ENCODE peak calls at places on chromosomes 2 and 18, in nine cellular contexts. One of them, this sample, is unnamed.

GRCh38 chr2:88692187-88692586 is 714 bp downstream of the RPIA start:
- DNase-seq in left cardiac atrium: peak; percentile 27
- DNase-seq in epithelial cell of esophagus: peak; percentile 15
- DNase-seq in stimulated activated CD8-positive, alpha-beta memory T cell treated with anti-CD3 and anti-CD28 coated beads, Interleukin-7, amount 100 ng/mL, for 48 hours: peak; percentile 12
- DNase-seq in GM03348: peak; percentile 26
- DNase-seq in Calu3: peak; percentile 3
- DNase-seq in prostate gland: no peak
- DNase-seq in effector memory CD8-positive, alpha-beta T cell: no peak
- DNase-seq in heart right ventricle: peak; percentile 13
- DNase-seq in this sample: no peak

GRCh38 chr2:72923833-72924352 is 6.6 kb downstream of the EMX1 start:
- DNase-seq in left cardiac atrium: no peak
- DNase-seq in epithelial cell of esophagus: no peak
- DNase-seq in stimulated activated CD8-positive, alpha-beta memory T cell treated with anti-CD3 and anti-CD28 coated beads, Interleukin-7, amount 100 ng/mL, for 48 hours: no peak
- DNase-seq in GM03348: peak; percentile 11
- DNase-seq in Calu3: no peak
- DNase-seq in prostate gland: no peak
- DNase-seq in effector memory CD8-positive, alpha-beta T cell: no peak
- DNase-seq in heart right ventricle: no peak
- DNase-seq in this sample: no peak

GRCh38 chr2:3595985-3596384 is 1.1 kb downstream of the COLEC11 start:
- DNase-seq in left cardiac atrium: no peak
- DNase-seq in epithelial cell of esophagus: no peak
- DNase-seq in stimulated activated CD8-positive, alpha-beta memory T cell treated with anti-CD3 and anti-CD28 coated beads, Interleukin-7, amount 100 ng/mL, for 48 hours: peak; percentile 18
- DNase-seq in GM03348: no peak
- DNase-seq in Calu3: no peak
- DNase-seq in prostate gland: no peak
- DNase-seq in effector memory CD8-positive, alpha-beta T cell: no peak
- DNase-seq in heart right ventricle: no peak
- DNase-seq in this sample: no peak

GRCh38 chr18:49723648-49724180 is 89.6 kb downstream of the ACAA2 start:
- DNase-seq in left cardiac atrium: no peak
- DNase-seq in epithelial cell of esophagus: peak; percentile 49
- DNase-seq in stimulated activated CD8-positive, alpha-beta memory T cell treated with anti-CD3 and anti-CD28 coated beads, Interleukin-7, amount 100 ng/mL, for 48 hours: peak; percentile 29
- DNase-seq in GM03348: no peak
- DNase-seq in Calu3: peak; percentile 59
- DNase-seq in prostate gland: no peak
- DNase-seq in effector memory CD8-positive, alpha-beta T cell: no peak
- DNase-seq in heart right ventricle: no peak
- DNase-seq in this sample: no peak

GRCh38 chr2:163753721-163754120 is 17.9 kb upstream of the FIGN start:
- DNase-seq in left cardiac atrium: no peak
- DNase-seq in epithelial cell of esophagus: no peak
- DNase-seq in stimulated activated CD8-positive, alpha-beta memory T cell treated with anti-CD3 and anti-CD28 coated beads, Interleukin-7, amount 100 ng/mL, for 48 hours: no peak
- DNase-seq in GM03348: no peak
- DNase-seq in Calu3: no peak
- DNase-seq in prostate gland: no peak
- DNase-seq in effector memory CD8-positive, alpha-beta T cell: no peak
- DNase-seq in heart right ventricle: no peak
- DNase-seq in this sample: no peak

GRCh38 chr2:239098288-239098970 is 250.5 kb downstream of the TWIST2 start:
- DNase-seq in left cardiac atrium: no peak
- DNase-seq in epithelial cell of esophagus: peak; percentile 51
- DNase-seq in stimulated activated CD8-positive, alpha-beta memory T cell treated with anti-CD3 and anti-CD28 coated beads, Interleukin-7, amount 100 ng/mL, for 48 hours: no peak
- DNase-seq in GM03348: peak; percentile 45
- DNase-seq in Calu3: no peak
- DNase-seq in prostate gland: no peak
- DNase-seq in effector memory CD8-positive, alpha-beta T cell: no peak
- DNase-seq in heart right ventricle: no peak
- DNase-seq in this sample: no peak

GRCh38 chr2:137050949-137051348 is 285.6 kb downstream of the THSD7B start:
- DNase-seq in left cardiac atrium: no peak
- DNase-seq in epithelial cell of esophagus: peak; percentile 46
- DNase-seq in stimulated activated CD8-positive, alpha-beta memory T cell treated with anti-CD3 and anti-CD28 coated beads, Interleukin-7, amount 100 ng/mL, for 48 hours: no peak
- DNase-seq in GM03348: peak; percentile 21
- DNase-seq in Calu3: no peak
- DNase-seq in prostate gland: no peak
- DNase-seq in effector memory CD8-positive, alpha-beta T cell: no peak
- DNase-seq in heart right ventricle: no peak
- DNase-seq in this sample: no peak

GRCh38 chr18:58496937-58497336 is 132.0 kb downstream of the ALPK2 start:
- DNase-seq in left cardiac atrium: no peak
- DNase-seq in epithelial cell of esophagus: peak; percentile 40
- DNase-seq in stimulated activated CD8-positive, alpha-beta memory T cell treated with anti-CD3 and anti-CD28 coated beads, Interleukin-7, amount 100 ng/mL, for 48 hours: no peak
- DNase-seq in GM03348: no peak
- DNase-seq in Calu3: peak; percentile 38
- DNase-seq in prostate gland: no peak
- DNase-seq in effector memory CD8-positive, alpha-beta T cell: no peak
- DNase-seq in heart right ventricle: no peak
- DNase-seq in this sample: no peak

GRCh38 chr2:6657872-6658271 is 207.8 kb downstream of the CMPK2 start:
- DNase-seq in left cardiac atrium: no peak
- DNase-seq in epithelial cell of esophagus: peak; percentile 1
- DNase-seq in stimulated activated CD8-positive, alpha-beta memory T cell treated with anti-CD3 and anti-CD28 coated beads, Interleukin-7, amount 100 ng/mL, for 48 hours: no peak
- DNase-seq in GM03348: no peak
- DNase-seq in Calu3: no peak
- DNase-seq in prostate gland: no peak
- DNase-seq in effector memory CD8-positive, alpha-beta T cell: no peak
- DNase-seq in heart right ventricle: no peak
- DNase-seq in this sample: no peak

GRCh38 chr2:217833439-217833838 is 169.4 kb downstream of the TNS1 start:
- DNase-seq in left cardiac atrium: peak; percentile 33
- DNase-seq in epithelial cell of esophagus: no peak
- DNase-seq in stimulated activated CD8-positive, alpha-beta memory T cell treated with anti-CD3 and anti-CD28 coated beads, Interleukin-7, amount 100 ng/mL, for 48 hours: no peak
- DNase-seq in GM03348: no peak
- DNase-seq in Calu3: no peak
- DNase-seq in prostate gland: no peak
- DNase-seq in effector memory CD8-positive, alpha-beta T cell: no peak
- DNase-seq in heart right ventricle: no peak
- DNase-seq in this sample: no peak

GRCh38 chr18:50372743-50373142 is 2.1 kb upstream of the SKA1 start:
- DNase-seq in left cardiac atrium: no peak
- DNase-seq in epithelial cell of esophagus: no peak
- DNase-seq in stimulated activated CD8-positive, alpha-beta memory T cell treated with anti-CD3 and anti-CD28 coated beads, Interleukin-7, amount 100 ng/mL, for 48 hours: no peak
- DNase-seq in GM03348: no peak
- DNase-seq in Calu3: no peak
- DNase-seq in prostate gland: no peak
- DNase-seq in effector memory CD8-positive, alpha-beta T cell: no peak
- DNase-seq in heart right ventricle: no peak
- DNase-seq in this sample: no peak

GRCh38 chr18:5556317-5556974 is 12.6 kb upstream of the EPB41L3 start:
- DNase-seq in left cardiac atrium: peak; percentile 29
- DNase-seq in epithelial cell of esophagus: no peak
- DNase-seq in stimulated activated CD8-positive, alpha-beta memory T cell treated with anti-CD3 and anti-CD28 coated beads, Interleukin-7, amount 100 ng/mL, for 48 hours: no peak
- DNase-seq in GM03348: peak; percentile 58
- DNase-seq in Calu3: no peak
- DNase-seq in prostate gland: no peak
- DNase-seq in effector memory CD8-positive, alpha-beta T cell: no peak
- DNase-seq in heart right ventricle: no peak
- DNase-seq in this sample: no peak

GRCh38 chr2:169300617-169301530 is 61.5 kb downstream of the LRP2 start:
- DNase-seq in left cardiac atrium: no peak
- DNase-seq in epithelial cell of esophagus: no peak
- DNase-seq in stimulated activated CD8-positive, alpha-beta memory T cell treated with anti-CD3 and anti-CD28 coated beads, Interleukin-7, amount 100 ng/mL, for 48 hours: no peak
- DNase-seq in GM03348: no peak
- DNase-seq in Calu3: no peak
- DNase-seq in prostate gland: no peak
- DNase-seq in effector memory CD8-positive, alpha-beta T cell: no peak
- DNase-seq in heart right ventricle: no peak
- DNase-seq in this sample: no peak

GRCh38 chr2:121284424-121285076 is 452 bp downstream of the TFCP2L1 start:
- DNase-seq in left cardiac atrium: no peak
- DNase-seq in epithelial cell of esophagus: peak; percentile 15
- DNase-seq in stimulated activated CD8-positive, alpha-beta memory T cell treated with anti-CD3 and anti-CD28 coated beads, Interleukin-7, amount 100 ng/mL, for 48 hours: no peak
- DNase-seq in GM03348: no peak
- DNase-seq in Calu3: peak; percentile 49
- DNase-seq in prostate gland: no peak
- DNase-seq in effector memory CD8-positive, alpha-beta T cell: no peak
- DNase-seq in heart right ventricle: no peak
- DNase-seq in this sample: no peak

GRCh38 chr18:11981383-11981632 is at the start of gene IMPA2:
- DNase-seq in left cardiac atrium: no peak
- DNase-seq in epithelial cell of esophagus: no peak
- DNase-seq in stimulated activated CD8-positive, alpha-beta memory T cell treated with anti-CD3 and anti-CD28 coated beads, Interleukin-7, amount 100 ng/mL, for 48 hours: no peak
- DNase-seq in GM03348: no peak
- DNase-seq in Calu3: no peak
- DNase-seq in prostate gland: no peak
- DNase-seq in effector memory CD8-positive, alpha-beta T cell: no peak
- DNase-seq in heart right ventricle: no peak
- DNase-seq in this sample: no peak

GRCh38 chr2:69978157-69978904 is 16.9 kb upstream of the ASPRV1 start:
- DNase-seq in left cardiac atrium: no peak
- DNase-seq in epithelial cell of esophagus: no peak
- DNase-seq in stimulated activated CD8-positive, alpha-beta memory T cell treated with anti-CD3 and anti-CD28 coated beads, Interleukin-7, amount 100 ng/mL, for 48 hours: no peak
- DNase-seq in GM03348: no peak
- DNase-seq in Calu3: no peak
- DNase-seq in prostate gland: no peak
- DNase-seq in effector memory CD8-positive, alpha-beta T cell: no peak
- DNase-seq in heart right ventricle: no peak
- DNase-seq in this sample: no peak

GRCh38 chr2:13056259-13056843 is 339.6 kb downstream of the TRIB2 start:
- DNase-seq in left cardiac atrium: no peak
- DNase-seq in epithelial cell of esophagus: peak; percentile 45
- DNase-seq in stimulated activated CD8-positive, alpha-beta memory T cell treated with anti-CD3 and anti-CD28 coated beads, Interleukin-7, amount 100 ng/mL, for 48 hours: no peak
- DNase-seq in GM03348: peak; percentile 30
- DNase-seq in Calu3: peak; percentile 5
- DNase-seq in prostate gland: no peak
- DNase-seq in effector memory CD8-positive, alpha-beta T cell: no peak
- DNase-seq in heart right ventricle: no peak
- DNase-seq in this sample: no peak

GRCh38 chr2:18883626-18884456 is 294.5 kb upstream of the NT5C1B start:
- DNase-seq in left cardiac atrium: no peak
- DNase-seq in epithelial cell of esophagus: peak; percentile 59
- DNase-seq in stimulated activated CD8-positive, alpha-beta memory T cell treated with anti-CD3 and anti-CD28 coated beads, Interleukin-7, amount 100 ng/mL, for 48 hours: no peak
- DNase-seq in GM03348: peak; percentile 27
- DNase-seq in Calu3: peak; percentile 54
- DNase-seq in prostate gland: no peak
- DNase-seq in effector memory CD8-positive, alpha-beta T cell: no peak
- DNase-seq in heart right ventricle: no peak
- DNase-seq in this sample: no peak

GRCh38 chr2:102736174-102736606 is 25.6 kb upstream of the TMEM182 start:
- DNase-seq in left cardiac atrium: peak; percentile 25
- DNase-seq in epithelial cell of esophagus: peak; percentile 38
- DNase-seq in stimulated activated CD8-positive, alpha-beta memory T cell treated with anti-CD3 and anti-CD28 coated beads, Interleukin-7, amount 100 ng/mL, for 48 hours: no peak
- DNase-seq in GM03348: peak; percentile 54
- DNase-seq in Calu3: peak; percentile 27
- DNase-seq in prostate gland: no peak
- DNase-seq in effector memory CD8-positive, alpha-beta T cell: peak; percentile 23
- DNase-seq in heart right ventricle: no peak
- DNase-seq in this sample: no peak

GRCh38 chr18:48950536-48951447 is at the start of gene SMAD7:
- DNase-seq in left cardiac atrium: no peak
- DNase-seq in epithelial cell of esophagus: no peak
- DNase-seq in stimulated activated CD8-positive, alpha-beta memory T cell treated with anti-CD3 and anti-CD28 coated beads, Interleukin-7, amount 100 ng/mL, for 48 hours: no peak
- DNase-seq in GM03348: peak; percentile 27
- DNase-seq in Calu3: no peak
- DNase-seq in prostate gland: no peak
- DNase-seq in effector memory CD8-positive, alpha-beta T cell: peak; percentile 44
- DNase-seq in heart right ventricle: peak; percentile 57
- DNase-seq in this sample: no peak

GRCh38 chr2:235055891-235056516 is 104.2 kb downstream of the SH3BP4 start:
- DNase-seq in left cardiac atrium: no peak
- DNase-seq in epithelial cell of esophagus: peak; percentile 67
- DNase-seq in stimulated activated CD8-positive, alpha-beta memory T cell treated with anti-CD3 and anti-CD28 coated beads, Interleukin-7, amount 100 ng/mL, for 48 hours: no peak
- DNase-seq in GM03348: peak; percentile 31
- DNase-seq in Calu3: peak; percentile 63
- DNase-seq in prostate gland: no peak
- DNase-seq in effector memory CD8-positive, alpha-beta T cell: no peak
- DNase-seq in heart right ventricle: no peak
- DNase-seq in this sample: no peak

GRCh38 chr18:76494181-76494540 is 881 bp downstream of the ZNF516 start:
- DNase-seq in left cardiac atrium: no peak
- DNase-seq in epithelial cell of esophagus: peak; percentile 45
- DNase-seq in stimulated activated CD8-positive, alpha-beta memory T cell treated with anti-CD3 and anti-CD28 coated beads, Interleukin-7, amount 100 ng/mL, for 48 hours: no peak
- DNase-seq in GM03348: peak; percentile 54
- DNase-seq in Calu3: no peak
- DNase-seq in prostate gland: no peak
- DNase-seq in effector memory CD8-positive, alpha-beta T cell: no peak
- DNase-seq in heart right ventricle: peak; percentile 37
- DNase-seq in this sample: no peak

GRCh38 chr2:174605687-174606086 is 8.1 kb upstream of the WIPF1 start:
- DNase-seq in left cardiac atrium: no peak
- DNase-seq in epithelial cell of esophagus: peak; percentile 45
- DNase-seq in stimulated activated CD8-positive, alpha-beta memory T cell treated with anti-CD3 and anti-CD28 coated beads, Interleukin-7, amount 100 ng/mL, for 48 hours: no peak
- DNase-seq in GM03348: peak; percentile 35
- DNase-seq in Calu3: no peak
- DNase-seq in prostate gland: no peak
- DNase-seq in effector memory CD8-positive, alpha-beta T cell: no peak
- DNase-seq in heart right ventricle: no peak
- DNase-seq in this sample: no peak

GRCh38 chr2:273338-273737 is 8.6 kb downstream of the ACP1 start:
- DNase-seq in left cardiac atrium: no peak
- DNase-seq in epithelial cell of esophagus: peak; percentile 25
- DNase-seq in stimulated activated CD8-positive, alpha-beta memory T cell treated with anti-CD3 and anti-CD28 coated beads, Interleukin-7, amount 100 ng/mL, for 48 hours: no peak
- DNase-seq in GM03348: no peak
- DNase-seq in Calu3: no peak
- DNase-seq in prostate gland: no peak
- DNase-seq in effector memory CD8-positive, alpha-beta T cell: no peak
- DNase-seq in heart right ventricle: no peak
- DNase-seq in this sample: no peak

This sample was measured in NK-92 treated with Interleukin-12 subunit alpha and Interleukin-12 subunit beta, amount 100 ng/mL, for 24 hours.